ENCODE peak calls at places on chromosomes 16 and 17, in ten cellular contexts. F, I, J, Z, N, M, S, W, U and L are unnamed samples.
A peak's percentile ranks its signal among the peaks of the same experiment; 100 is the strongest.

GRCh38 chr16:51359141-51359960 is 208.3 kb upstream of the SALL1 start:
- DNase-seq in M (peak; percentile 68), S (no peak), J (no peak), I (no peak), U (no peak), N (no peak), Z (no peak), W (peak; percentile 90), F (no peak), L (no peak)

GRCh38 chr16:66653581-66654350 is 42.8 kb downstream of the CMTM4 start:
- DNase-seq in S (no peak), F (no peak), U (no peak), N (no peak), W (no peak), I (no peak), M (no peak), J (peak; percentile 50), Z (peak; percentile 52), L (no peak)

GRCh38 chr17:82414548-82415281 is 3.4 kb upstream of the HEXD start:
- DNase-seq in J (peak; percentile 79), S (no peak), M (peak; percentile 94), I (no peak), N (no peak), F (peak; percentile 81), W (peak; percentile 91), Z (peak; percentile 81), U (peak; percentile 54), L (no peak)

GRCh38 chr17:65888649-65889048 is 303.3 kb downstream of the CEP112 start:
- DNase-seq in F (no peak), U (no peak), S (no peak), I (no peak), N (no peak), W (no peak), J (peak; percentile 87), Z (peak; percentile 29), M (no peak), L (no peak)

GRCh38 chr16:1527836-1528811 is 5.3 kb upstream of the TMEM204 start:
- DNase-seq in S (no peak), I (no peak), J (peak; percentile 64), F (peak; percentile 57), W (peak; percentile 15), U (no peak), N (no peak), Z (peak; percentile 58), M (no peak), L (no peak)

GRCh38 chr16:81094771-81095251 is 1.4 kb downstream of the GCSH start:
- DNase-seq in N (no peak), M (no peak), J (peak; percentile 47), Z (peak; percentile 18), U (no peak), I (no peak), S (no peak), F (no peak), W (no peak), L (no peak)

GRCh38 chr17:69327060-69327831 is at the start of gene ABCA5:
- DNase-seq in M (peak; percentile 91), F (peak; percentile 93), W (peak; percentile 96), I (peak; percentile 21), Z (peak; percentile 87), N (peak; percentile 43), S (peak; percentile 62), J (peak; percentile 95), U (peak; percentile 90), L (peak; percentile 85)

GRCh38 chr17:66830451-66830850 is 4.5 kb upstream of the CACNG5 start:
- DNase-seq in J (no peak), M (peak; percentile 41), Z (no peak), I (no peak), U (no peak), S (no peak), W (peak; percentile 45), N (no peak), F (no peak), L (no peak)

GRCh38 chr17:43528319-43528987 is 17.7 kb downstream of the ETV4 start:
- DNase-seq in N (no peak), F (peak; percentile 57), J (peak; percentile 60), U (no peak), Z (peak; percentile 23), M (no peak), I (no peak), W (no peak), S (no peak), L (no peak)

GRCh38 chr16:46763147-46763546 is 15.0 kb upstream of the MYLK3 start:
- DNase-seq in U (no peak), N (no peak), Z (no peak), S (no peak), I (no peak), J (peak; percentile 24), W (no peak), F (no peak), M (no peak), L (no peak)

GRCh38 chr17:55746466-55746865 is 4.4 kb upstream of the PCTP start:
- DNase-seq in J (no peak), N (no peak), W (no peak), Z (no peak), U (no peak), S (no peak), I (no peak), M (no peak), F (no peak), L (no peak)

GRCh38 chr16:68091604-68092261 is 6.6 kb downstream of the NFATC3 start:
- DNase-seq in I (no peak), S (no peak), F (no peak), Z (peak; percentile 78), M (no peak), W (no peak), N (no peak), U (no peak), J (peak; percentile 67), L (no peak)

DNA sequence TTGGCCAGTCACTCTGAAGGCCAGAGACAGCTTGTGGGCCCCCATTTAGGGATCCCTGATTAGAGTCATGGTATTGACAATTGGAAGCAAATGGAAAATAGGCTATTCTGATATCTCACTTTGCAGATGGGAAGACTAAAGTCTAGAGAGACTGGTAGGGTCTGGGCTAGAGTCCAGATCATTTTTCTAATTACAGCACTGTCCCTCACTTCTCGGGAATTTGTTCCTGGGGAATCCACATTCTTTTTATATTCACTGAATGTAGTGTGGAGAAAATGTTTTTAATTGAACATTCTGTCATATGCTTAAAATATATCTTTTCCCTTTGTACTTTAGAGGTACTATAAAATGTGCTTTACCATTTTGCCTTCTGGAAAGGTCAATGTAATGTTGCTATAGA is 1.1 kb downstream of the KATNIP start:
- DNase-seq in Z (no peak), N (no peak), M (no peak), U (no peak), J (no peak), S (no peak), I (no peak), F (no peak), W (no peak), L (no peak)
- H3K4me3 ChIP-seq in Z (no peak overlapping the region), N (peak overlapping the region; percentile 90), M (peak overlapping the region; percentile 91), U (no peak overlapping the region), J (no peak overlapping the region), S (no peak overlapping the region), I (peak overlapping the region; percentile 84), F (no peak overlapping the region), W (peak overlapping the region; percentile 84), L (peak overlapping the region; percentile 82)

DNA sequence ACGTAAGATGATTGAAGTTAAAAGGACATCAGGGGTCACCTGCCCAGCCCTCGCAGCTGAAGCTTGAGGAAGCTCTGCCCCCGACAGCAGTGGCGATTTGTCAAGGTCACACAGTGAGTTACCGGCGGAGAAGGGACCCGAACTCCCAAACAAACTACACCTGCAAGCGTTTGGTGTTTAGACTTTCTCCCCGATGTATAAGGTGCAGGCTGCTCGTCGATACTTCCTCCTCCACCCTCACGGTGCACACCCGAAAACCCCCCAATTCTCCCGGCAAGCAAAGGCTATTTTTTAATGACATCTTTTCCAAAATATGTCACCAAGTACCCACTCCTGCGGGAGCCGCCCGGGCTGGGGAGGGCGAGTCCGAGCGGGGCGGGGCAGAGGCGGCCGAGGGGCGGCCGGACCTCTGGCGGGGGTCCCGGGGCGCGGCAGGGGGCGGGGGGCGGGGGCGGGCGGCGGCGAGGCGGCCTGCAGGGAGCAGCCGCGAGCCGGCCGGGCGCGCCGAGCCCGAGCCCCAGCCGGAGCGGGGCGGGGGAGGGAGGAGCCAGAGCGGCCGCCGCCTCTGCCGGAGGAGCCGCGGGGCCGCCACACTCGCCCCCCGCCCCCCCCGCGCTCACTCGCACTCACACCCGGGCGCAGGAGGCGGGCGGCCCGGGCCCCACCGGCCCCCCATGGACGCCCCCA is at the start of gene THRA:
- DNase-seq in W (peak; percentile 90), J (peak; percentile 66), M (peak; percentile 78), F (peak; percentile 72), I (no peak), N (no peak), Z (peak; percentile 28), U (peak; percentile 56), S (no peak), L (no peak)
- TF ChIP-seq CTCF in W (no peak), J (no peak), M (peak; percentile 36), F (peak; percentile 17), I (no peak), N (peak; percentile 78), Z (no peak), U (no peak), S (no peak), L (peak; percentile 12)

DNA sequence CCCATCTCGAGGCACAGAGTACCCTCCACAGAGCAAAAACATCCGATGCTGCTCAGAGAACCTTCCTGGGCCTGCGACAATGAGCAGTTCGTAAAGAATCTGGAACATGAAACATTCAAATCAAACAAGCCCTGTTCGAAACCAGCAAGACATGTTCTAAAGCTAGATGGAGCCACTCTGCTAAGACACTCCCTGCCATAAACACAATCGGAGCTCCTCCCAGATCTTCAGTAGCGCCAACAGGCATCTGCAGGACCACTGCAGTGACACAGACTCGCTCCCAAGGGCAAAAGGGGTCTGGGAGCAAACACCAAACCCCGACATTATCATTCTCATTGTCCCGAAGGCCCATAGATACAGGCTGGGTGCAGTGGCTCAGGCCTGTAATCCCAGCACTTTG is 108.7 kb downstream of the ZFHX3 start:
- DNase-seq in W (no peak), I (no peak), J (peak; percentile 76), N (no peak), Z (peak; percentile 89), U (no peak), M (no peak), F (no peak), S (no peak), L (no peak)
- H3K4me3 ChIP-seq in W (no peak overlapping the region), I (peak overlapping the region; percentile 54), J (no peak overlapping the region), N (no peak overlapping the region), Z (no peak overlapping the region), U (no peak overlapping the region), M (no peak overlapping the region), F (no peak overlapping the region), S (no peak overlapping the region), L (no peak overlapping the region)

GRCh38 chr17:5665164-5665563 is 80.9 kb upstream of the NLRP1 start:
- DNase-seq in U (no peak), S (no peak), I (no peak), F (no peak), W (no peak), N (no peak), Z (no peak), M (no peak), J (no peak), L (no peak)

GRCh38 chr17:5662409-5663150 is 78.3 kb upstream of the NLRP1 start:
- DNase-seq in Z (no peak), F (no peak), N (no peak), M (no peak), W (no peak), J (no peak), S (no peak), I (no peak), U (no peak), L (no peak)

GRCh38 chr17:5661486-5662125 is 77.3 kb upstream of the NLRP1 start:
- DNase-seq in M (peak; percentile 36), W (peak; percentile 27), U (no peak), N (no peak), F (no peak), I (no peak), J (no peak), S (no peak), Z (no peak), L (no peak)
- TF ChIP-seq CTCF in M (peak; percentile 41), W (peak; percentile 34), U (no peak), N (no peak), F (no peak), I (no peak), J (no peak), S (no peak), Z (no peak), L (no peak)